ENCODE peak calls at places on chromosomes 12 and 14, in nine cellular contexts. F is body of pancreas; S is naive thymus-derived CD4-positive, alpha-beta T cell; L is neuronal stem cell; Q is pancreas; W is tibial nerve; T is esophagus squamous epithelium; Y is hepatocyte; H is cardiac muscle cell. I is an unnamed sample. For H3K4me1, the result is how much of the 10 kb centered on the place peaks cover.

GRCh38 chr14:65958664-65959562 is 527.3 kb upstream of the CCDC196 start:
- DNase-seq in F (no peak), S (peak), L (peak), Q (no peak), W (no peak), T (no peak), Y (peak), H (peak), I (no peak)

GRCh38 chr14:94284221-94284620 is 8.8 kb downstream of the SERPINA10 start:
- DNase-seq in F (no peak), S (no peak), L (no peak), Q (no peak), W (no peak), T (no peak), Y (no peak), H (no peak), I (no peak)

GRCh38 chr14:73770977-73771847 is 57.0 kb upstream of the PNMA1 start:
- DNase-seq in F (no peak), S (no peak), L (no peak), Q (no peak), W (no peak), T (no peak), Y (peak), H (no peak), I (no peak)

GRCh38 chr12:49059385-49060232 is 985 bp downstream of the KMT2D start:
- DNase-seq in F (peak), S (no peak), L (no peak), Q (no peak), W (no peak), T (no peak), Y (peak), H (peak), I (peak)

GRCh38 chr14:94123868-94124267 is 5.5 kb downstream of the IFI27L2 start:
- DNase-seq in F (no peak), S (no peak), L (no peak), Q (no peak), W (no peak), T (no peak), Y (no peak), H (no peak), I (peak)

GRCh38 chr14:106551265-106551664 is 1024.9 kb downstream of the TMEM121 start:
- DNase-seq in F (no peak), S (no peak), L (no peak), Q (no peak), W (no peak), T (no peak), Y (no peak), H (no peak), I (no peak)

GRCh38 chr14:100616854-100617714 is 29.9 kb upstream of the BEGAIN start:
- DNase-seq in F (no peak), S (peak), L (no peak), Q (no peak), W (no peak), T (no peak), Y (no peak), H (peak), I (peak)

GRCh38 chr14:99393059-99393655 is 87.5 kb downstream of the SETD3 start:
- DNase-seq in F (peak), S (no peak), L (no peak), Q (peak), W (no peak), T (no peak), Y (peak), H (peak), I (peak)

GRCh38 chr12:53626702-53627169 is 554 bp upstream of the ATF7 start:
- DNase-seq in F (no peak), S (no peak), L (no peak), Q (no peak), W (no peak), T (no peak), Y (no peak), H (no peak), I (no peak)

GRCh38 chr12:80044694-80045046 is 54.7 kb upstream of the OTOGL start:
- DNase-seq in F (no peak), S (no peak), L (no peak), Q (no peak), W (no peak), T (no peak), Y (no peak), H (peak), I (peak)

GRCh38 chr12:49288412-49288853 is 6.5 kb upstream of the PRPH start:
- DNase-seq in F (peak), S (peak), L (no peak), Q (peak), W (peak), T (no peak), Y (peak), H (peak), I (peak)

GRCh38 chr14:52413729-52414453 is 99.8 kb downstream of the PTGER2 start:
- DNase-seq in F (no peak), S (no peak), L (no peak), Q (no peak), W (no peak), T (no peak), Y (no peak), H (peak), I (no peak)

GRCh38 chr12:8037947-8038346 is 5.4 kb downstream of the FOXJ2 start:
- DNase-seq in F (peak), S (no peak), L (no peak), Q (no peak), W (no peak), T (no peak), Y (no peak), H (no peak), I (no peak)

GRCh38 chr14:30790827-30791226 is 83.5 kb upstream of the COCH start:
- DNase-seq in F (no peak), S (no peak), L (no peak), Q (no peak), W (no peak), T (no peak), Y (no peak), H (peak), I (no peak)

GRCh38 chr14:66539034-66539433 is 31.1 kb downstream of the GPHN start:
- DNase-seq in F (no peak), S (no peak), L (no peak), Q (no peak), W (no peak), T (no peak), Y (no peak), H (no peak), I (no peak)

GRCh38 chr14:69247691-69248440 is 12.1 kb upstream of the GALNT16 start:
- DNase-seq in F (peak), S (no peak), L (no peak), Q (no peak), W (peak), T (no peak), Y (no peak), H (peak), I (peak)

GRCh38 chr14:65210827-65211192 is 108.5 kb upstream of the MAX start:
- DNase-seq in F (no peak), S (no peak), L (no peak), Q (no peak), W (no peak), T (no peak), Y (no peak), H (no peak), I (no peak)

GRCh38 chr12:24996102-24996797 is 47.3 kb upstream of the BCAT1 start:
- DNase-seq in F (no peak), S (no peak), L (no peak), Q (no peak), W (no peak), T (no peak), Y (no peak), H (no peak), I (no peak)

DNA sequence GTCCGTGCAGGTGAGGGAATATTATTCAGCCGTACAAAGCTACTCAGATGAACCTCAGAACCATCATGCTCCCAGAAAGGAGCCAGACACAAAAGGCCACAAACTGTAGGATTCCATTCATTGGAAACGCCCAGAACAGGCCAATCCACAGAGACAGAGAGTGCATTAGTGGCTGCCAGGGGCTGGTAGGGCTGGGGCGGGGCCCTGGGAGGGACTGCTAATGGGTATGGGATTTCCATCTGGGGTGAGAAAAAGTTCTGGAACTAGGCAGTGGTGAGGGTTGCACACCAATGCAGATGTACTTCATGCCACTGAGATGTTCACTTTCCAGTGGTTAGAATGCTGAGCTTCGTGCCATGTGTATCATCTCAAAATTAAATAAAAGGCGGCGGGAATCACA is 101.1 kb downstream of the RFLNA start:
- DNase-seq in F (no peak), S (no peak), L (no peak), Q (no peak), W (no peak), T (no peak), Y (no peak), H (no peak), I (no peak)
- H3K4me1 ChIP-seq in F (half or more), S (under half), L (under half), Q (under half), W (half or more), T (half or more), Y (under half), H (under half), I (under half)

DNA sequence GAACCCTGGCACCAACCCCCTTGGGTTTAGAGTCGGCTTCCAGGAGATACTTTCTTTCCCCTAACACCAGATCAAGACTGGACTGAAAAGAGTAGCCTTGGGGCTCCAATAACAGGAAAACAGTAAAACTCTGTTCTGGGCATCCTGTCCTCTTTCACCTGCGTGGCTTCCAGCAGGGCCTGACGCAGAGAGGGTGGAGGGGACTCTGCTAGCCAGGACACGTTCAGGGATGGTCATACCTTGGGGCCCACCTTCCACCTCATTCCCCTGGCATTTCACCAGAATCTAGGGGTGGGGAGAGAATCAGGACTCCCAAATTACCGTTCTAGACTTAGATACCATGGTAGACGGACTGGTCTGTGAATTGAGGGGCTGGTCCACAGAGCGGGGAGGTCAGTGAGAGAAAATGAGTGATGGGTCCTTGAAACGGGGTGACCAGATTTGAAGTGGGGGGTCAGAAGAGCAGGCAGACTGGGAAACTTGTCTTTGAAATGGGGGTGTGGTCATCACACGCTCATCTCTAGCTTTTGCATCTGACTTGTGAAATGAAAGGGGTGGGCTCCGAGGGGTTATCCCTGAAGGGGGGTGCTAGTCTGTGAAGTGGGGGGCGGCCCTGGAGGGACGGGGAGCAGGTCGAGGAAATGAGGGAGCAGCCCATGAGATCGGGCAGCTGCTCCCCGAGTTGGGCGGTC is 873 bp downstream of the PXN start:
- DNase-seq in F (peak), S (no peak), L (no peak), Q (no peak), W (no peak), T (no peak), Y (no peak), H (no peak), I (no peak)
- H3K4me1 ChIP-seq in F (under half), S (under half), L (under half), Q (under half), W (half or more), T (under half), Y (under half), H (under half), I (half or more)

GRCh38 chr12:57550628-57551549 is 1.0 kb downstream of the KIF5A start:
- DNase-seq in F (no peak), S (no peak), L (no peak), Q (no peak), W (no peak), T (no peak), Y (no peak), H (no peak), I (no peak)

GRCh38 chr12:57549203-57549908 is 488 bp upstream of the KIF5A start:
- DNase-seq in F (no peak), S (no peak), L (no peak), Q (no peak), W (no peak), T (no peak), Y (no peak), H (no peak), I (no peak)

GRCh38 chr12:57551637-57552305 is 1.9 kb downstream of the KIF5A start:
- DNase-seq in F (no peak), S (no peak), L (no peak), Q (no peak), W (no peak), T (no peak), Y (no peak), H (no peak), I (no peak)

GRCh38 chr12:57548488-57548887 is 1.4 kb upstream of the KIF5A start:
- DNase-seq in F (no peak), S (no peak), L (no peak), Q (no peak), W (no peak), T (no peak), Y (no peak), H (no peak), I (no peak)

GRCh38 chr12:57549909-57550627 is at the start of gene KIF5A:
- DNase-seq in F (peak), S (peak), L (peak), Q (no peak), W (no peak), T (no peak), Y (peak), H (no peak), I (peak)
- H3K4me1 ChIP-seq in F (under half), S (under half), L (under half), Q (under half), W (under half), T (under half), Y (under half), H (under half), I (under half)

DNA sequence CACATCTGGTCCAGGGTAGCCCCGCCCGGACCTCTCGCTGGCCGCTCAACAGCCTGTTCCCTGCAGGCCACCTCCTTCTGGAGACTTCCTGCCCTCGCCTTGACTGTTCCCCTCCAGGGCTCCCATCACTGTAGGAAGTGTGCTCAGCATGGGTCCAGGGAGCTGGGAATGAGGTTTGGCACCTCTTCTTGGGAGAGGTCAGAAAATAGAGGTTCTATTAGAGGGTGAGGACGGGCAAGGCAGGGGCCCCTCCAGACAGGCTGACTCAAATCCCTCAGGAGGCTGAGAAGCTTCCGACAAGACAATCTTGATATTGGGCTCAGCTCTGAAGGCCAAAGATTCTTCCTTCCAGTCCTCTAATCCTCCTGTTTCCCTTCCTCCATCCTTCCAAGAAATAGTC is 30.7 kb downstream of the CMKLR1 start:
- DNase-seq in F (no peak), S (no peak), L (no peak), Q (no peak), W (no peak), T (no peak), Y (no peak), H (no peak), I (no peak)
- H3K4me1 ChIP-seq in F (half or more), S (under half), L (under half), Q (under half), W (half or more), T (under half), Y (under half), H (under half), I (under half)

DNA sequence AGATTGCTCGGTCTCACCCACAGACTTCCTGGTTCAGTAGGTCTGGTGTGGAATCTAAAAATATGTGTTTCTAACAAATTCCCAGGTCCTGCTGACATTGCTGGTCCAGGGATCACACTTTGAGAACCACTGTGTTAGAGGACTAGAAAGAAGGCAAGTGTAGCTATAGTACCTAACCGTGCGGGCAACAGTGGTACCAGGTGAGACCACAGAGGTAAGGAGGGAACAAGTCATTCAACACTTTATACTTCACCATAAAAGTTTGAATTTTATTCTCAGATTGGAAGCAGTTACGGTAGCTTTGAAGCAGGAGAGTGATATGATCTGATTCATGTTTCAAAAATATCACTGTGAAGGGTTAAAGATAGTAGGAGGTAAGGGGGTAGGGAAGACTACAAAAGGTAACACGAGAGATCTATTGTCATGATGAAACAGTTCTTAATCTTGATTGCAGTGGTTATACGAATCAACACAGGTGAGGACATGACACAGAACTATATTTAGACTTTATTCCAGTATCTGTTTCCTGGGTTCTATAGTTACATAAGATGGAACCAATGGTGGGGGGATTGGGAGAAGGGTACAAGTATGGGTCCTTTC is 73.5 kb downstream of the CDK17 start:
- DNase-seq in F (no peak), S (peak), L (no peak), Q (no peak), W (no peak), T (no peak), Y (no peak), H (no peak), I (no peak)
- H3K4me1 ChIP-seq in F (under half), S (under half), L (under half), Q (under half), W (under half), T (under half), Y (under half), H (under half), I (under half)

GRCh38 chr12:88812610-88813009 is 232.3 kb upstream of the KITLG start:
- DNase-seq in F (no peak), S (no peak), L (no peak), Q (no peak), W (no peak), T (no peak), Y (no peak), H (no peak), I (no peak)
- H3K4me1 ChIP-seq in F (under half), S (under half), L (under half), Q (under half), W (under half), T (under half), Y (under half), H (under half), I (under half)

GRCh38 chr12:4270016-4270669 is 3.4 kb upstream of the CCND2 start:
- DNase-seq in F (no peak), S (peak), L (no peak), Q (no peak), W (no peak), T (no peak), Y (no peak), H (no peak), I (no peak)
- H3K4me1 ChIP-seq in F (under half), S (under half), L (under half), Q (under half), W (under half), T (under half), Y (under half), H (under half), I (under half)

I was measured in adrenal gland.